ENCODE peak calls at places on chromosomes 5 and 9, in seven cellular contexts. O, V, R, I, T, M and Z are unnamed samples.

GRCh38 chr9:70043689-70044449 is at the start of gene MAMDC2:
- DNase-seq in M (peak; percentile 45), R (no peak), O (peak; percentile 51), T (peak; percentile 73), V (peak; percentile 53), I (no peak), Z (peak; percentile 66)

GRCh38 chr9:23849379-23849778 is 23.3 kb upstream of the ELAVL2 start:
- DNase-seq in O (no peak), M (no peak), I (no peak), V (no peak), T (peak; percentile 14), R (no peak), Z (no peak)

GRCh38 chr5:158513490-158514301 is 586.0 kb downstream of the EBF1 start:
- DNase-seq in O (no peak), T (no peak), V (no peak), I (no peak), M (no peak), R (no peak), Z (no peak)

GRCh38 chr9:23160952-23161469 is 665.0 kb downstream of the ELAVL2 start:
- DNase-seq in O (no peak), M (no peak), T (no peak), V (no peak), I (no peak), R (no peak), Z (no peak)

GRCh38 chr9:35698231-35698630 is 8.5 kb upstream of the TPM2 start:
- DNase-seq in M (no peak), T (no peak), V (no peak), O (no peak), I (no peak), R (no peak), Z (peak; percentile 65)

GRCh38 chr5:39486361-39486760 is 61.6 kb upstream of the DAB2 start:
- DNase-seq in T (no peak), I (no peak), M (no peak), R (no peak), V (peak; percentile 59), O (no peak), Z (no peak)

GRCh38 chr5:181053760-181054122 is 13.7 kb downstream of the BTNL9 start:
- DNase-seq in M (no peak), O (no peak), R (no peak), T (peak; percentile 19), I (no peak), V (no peak), Z (no peak)

GRCh38 chr5:38329132-38329715 is 70.9 kb downstream of the EGFLAM start:
- DNase-seq in I (no peak), V (no peak), O (no peak), R (no peak), T (peak; percentile 52), M (peak; percentile 8), Z (no peak)

GRCh38 chr9:23683021-23683431 is 143.0 kb downstream of the ELAVL2 start:
- DNase-seq in R (no peak), I (no peak), V (no peak), M (peak; percentile 67), O (no peak), T (peak; percentile 35), Z (no peak)

GRCh38 chr5:56608216-56608925 is 207.0 kb upstream of the MAP3K1 start:
- DNase-seq in O (peak; percentile 13), V (peak; percentile 47), I (no peak), T (peak; percentile 64), R (no peak), M (no peak), Z (no peak)

GRCh38 chr9:89623925-89624420 is 19.2 kb downstream of the GADD45G start:
- DNase-seq in O (no peak), M (no peak), V (peak; percentile 82), T (no peak), I (no peak), R (no peak), Z (peak; percentile 68)

GRCh38 chr5:132426525-132427138 is 57.1 kb downstream of the SLC22A5 start:
- DNase-seq in V (peak; percentile 89), T (peak; percentile 96), R (peak; percentile 71), I (peak; percentile 44), O (peak; percentile 97), M (peak; percentile 97), Z (peak; percentile 94)

GRCh38 chr5:18024542-18024941 is 390.3 kb downstream of the TAF11L14 start:
- DNase-seq in T (peak; percentile 7), O (no peak), I (no peak), V (no peak), M (no peak), R (no peak), Z (no peak)

GRCh38 chr5:139667730-139668063 is 19.5 kb downstream of the CXXC5 start:
- DNase-seq in M (peak; percentile 56), R (no peak), O (peak; percentile 60), T (no peak), I (no peak), V (no peak), Z (no peak)

GRCh38 chr5:139669681-139670368 is 21.7 kb downstream of the CXXC5 start:
- DNase-seq in M (no peak), R (peak; percentile 48), T (no peak), O (no peak), I (no peak), V (no peak), Z (no peak)

GRCh38 chr5:139670369-139671095 is 22.4 kb downstream of the CXXC5 start:
- DNase-seq in T (no peak), I (no peak), V (no peak), M (peak; percentile 25), O (no peak), R (peak; percentile 34), Z (no peak)

GRCh38 chr5:139668064-139668880 is 20.1 kb downstream of the CXXC5 start:
- DNase-seq in M (peak; percentile 43), V (no peak), O (no peak), R (peak; percentile 42), T (no peak), I (peak; percentile 39), Z (no peak)

GRCh38 chr5:139668924-139669680 is 21.0 kb downstream of the CXXC5 start:
- DNase-seq in O (no peak), R (no peak), V (no peak), M (no peak), T (no peak), I (no peak), Z (no peak)
- H3K4me3 ChIP-seq in O (no peak overlapping the region), R (peak overlapping the region; percentile 68), V (peak overlapping the region; percentile 50), M (peak overlapping the region; percentile 76), T (no peak overlapping the region), I (peak overlapping the region; percentile 64), Z (no peak overlapping the region)

GRCh38 chr5:77255617-77256016 is 45.1 kb downstream of the PDE8B start:
- DNase-seq in T (no peak), R (no peak), O (no peak), I (no peak), V (peak; percentile 50), M (no peak), Z (no peak)
- H3K4me1 ChIP-seq in T (no peaks in the 10 kb centered on the region), R (no peaks in the 10 kb centered on the region), O (no peaks in the 10 kb centered on the region), I (no peaks in the 10 kb centered on the region), V (no peaks in the 10 kb centered on the region), M (no peaks in the 10 kb centered on the region), Z (no peaks in the 10 kb centered on the region)

DNA sequence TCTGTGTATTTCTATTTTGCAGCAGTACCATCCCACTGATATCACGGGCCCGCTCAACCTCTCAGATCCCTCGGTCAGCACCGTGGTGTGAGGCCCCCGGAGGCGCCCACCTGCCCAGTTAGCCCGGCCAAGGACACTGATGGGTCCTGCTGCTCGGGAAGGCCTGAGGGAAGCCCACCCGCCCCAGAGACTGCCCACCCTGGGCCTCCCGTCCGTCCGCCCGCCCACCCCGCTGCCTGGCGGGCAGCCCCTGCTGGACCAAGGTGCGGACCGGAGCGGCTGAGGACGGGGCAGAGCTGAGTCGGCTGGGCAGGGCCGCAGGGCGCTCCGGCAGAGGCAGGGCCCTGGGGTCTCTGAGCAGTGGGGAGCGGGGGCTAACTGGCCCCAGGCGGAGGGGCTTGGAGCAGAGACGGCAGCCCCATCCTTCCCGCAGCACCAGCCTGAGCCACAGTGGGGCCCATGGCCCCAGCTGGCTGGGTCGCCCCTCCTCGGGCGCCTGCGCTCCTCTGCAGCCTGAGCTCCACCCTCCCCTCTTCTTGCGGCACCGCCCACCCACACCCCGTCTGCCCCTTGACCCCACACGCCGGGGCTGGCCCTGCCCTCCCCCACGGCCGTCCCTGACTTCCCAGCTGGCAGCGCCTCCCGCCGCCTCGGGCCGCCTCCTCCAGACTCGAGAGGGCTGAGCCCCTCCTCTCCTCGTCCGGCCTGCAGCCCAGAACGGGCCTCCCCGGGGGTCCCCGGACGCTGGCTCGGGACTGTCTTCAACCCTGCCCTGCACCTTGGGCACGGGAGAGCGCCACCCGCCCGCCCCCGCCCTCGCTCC is 1.9 kb downstream of the LRRC26 start:
- DNase-seq in M (no peak), O (no peak), V (no peak), T (no peak), R (no peak), I (no peak), Z (no peak)
- H3K27me3 ChIP-seq in M (peaks cover 87% of the 10 kb centered on the region), O (peaks cover 88% of the 10 kb centered on the region), V (peaks cover 91% of the 10 kb centered on the region), T (peaks cover 34% of the 10 kb centered on the region), R (peaks cover 16% of the 10 kb centered on the region), I (peaks cover 33% of the 10 kb centered on the region), Z (no peaks in the 10 kb centered on the region)

DNA sequence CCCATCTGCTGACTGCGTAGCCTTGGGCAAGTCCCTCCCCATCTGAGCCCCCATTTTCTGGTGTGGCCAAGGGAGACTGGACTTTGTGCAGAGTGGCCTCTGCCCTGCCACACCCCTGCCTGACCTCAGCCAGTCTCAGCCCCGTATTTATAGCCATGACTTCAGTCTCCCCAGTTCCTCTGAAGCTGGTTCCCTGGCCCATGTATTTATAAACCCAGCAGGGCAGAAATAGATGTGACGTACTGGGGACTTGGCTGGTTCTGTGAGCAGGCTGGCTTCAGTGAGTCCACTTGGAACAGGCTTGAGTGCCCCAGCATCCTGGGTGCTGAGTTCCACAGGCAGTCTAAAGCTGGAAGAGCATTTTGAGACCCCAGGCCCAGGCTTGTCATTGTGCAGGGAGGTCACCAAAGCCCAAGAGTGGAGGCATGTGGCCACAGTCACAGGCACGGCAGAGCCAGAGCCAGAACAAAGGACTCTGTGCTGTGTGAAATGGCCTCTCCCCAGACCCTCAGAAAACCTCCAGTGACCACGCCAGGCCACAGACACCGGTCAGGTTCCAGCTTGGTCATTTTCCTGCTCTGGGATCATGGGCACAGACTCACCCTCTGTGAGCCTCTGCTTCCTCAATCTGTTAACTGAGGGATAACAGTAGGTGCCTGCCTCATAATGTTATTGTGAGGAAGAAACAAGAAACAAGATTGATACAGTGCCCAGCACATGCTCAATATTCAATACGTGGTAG is 30.4 kb upstream of the SYNPO start:
- DNase-seq in T (no peak), I (no peak), V (peak; percentile 43), M (no peak), O (no peak), R (no peak), Z (peak; percentile 90)
- H3K4me3 ChIP-seq in T (no peak overlapping the region), I (no peak overlapping the region), V (no peak overlapping the region), M (no peak overlapping the region), O (no peak overlapping the region), R (no peak overlapping the region), Z (no peak overlapping the region)

DNA sequence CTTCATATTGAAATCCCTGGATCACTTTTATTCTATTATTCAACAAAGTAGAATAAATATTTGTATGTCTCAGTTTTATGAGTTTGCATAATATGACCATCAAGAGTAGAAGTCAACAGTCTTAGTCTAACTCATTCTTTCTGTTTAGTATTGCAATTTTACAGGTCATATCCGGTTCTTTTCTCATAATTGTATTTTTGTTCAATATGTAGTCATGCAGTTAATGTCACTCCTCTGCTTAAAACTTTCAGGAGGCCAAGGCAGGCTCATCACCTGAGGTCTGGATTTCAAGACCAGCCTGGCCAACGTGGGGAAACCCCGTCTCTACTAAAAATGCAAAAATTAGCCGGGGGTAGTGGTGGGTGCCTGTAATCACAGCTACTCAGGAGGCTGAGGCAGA is 148.4 kb upstream of the TRPM3 start:
- DNase-seq in I (no peak), M (no peak), V (no peak), O (no peak), T (no peak), R (no peak), Z (no peak)
- H3K4me1 ChIP-seq in I (no peaks in the 10 kb centered on the region), M (no peaks in the 10 kb centered on the region), V (no peaks in the 10 kb centered on the region), O (no peaks in the 10 kb centered on the region), T (no peaks in the 10 kb centered on the region), R (no peaks in the 10 kb centered on the region), Z (no peaks in the 10 kb centered on the region)